ENCODE peak calls at places on chromosomes 7 and 10, in four cellular contexts. F, R, J and L are unnamed samples.

GRCh38 chr10:37125921-37126320 is 523 bp downstream of the ANKRD30A start:
- DNase-seq in R (no peak), J (no peak), F (no peak), L (no peak)

GRCh38 chr7:84248267-84248666 is 53.7 kb upstream of the SEMA3A start:
- DNase-seq in F (no peak), R (peak; percentile 9), J (no peak), L (no peak)

GRCh38 chr10:43689618-43689954 is 40.9 kb upstream of the ZNF32 start:
- DNase-seq in R (peak; percentile 60), J (peak; percentile 82), F (no peak), L (peak; percentile 86)

GRCh38 chr7:114082934-114083647 is 164.3 kb upstream of the PPP1R3A start:
- DNase-seq in J (peak; percentile 72), R (peak; percentile 4), F (peak; percentile 63), L (peak; percentile 72)

GRCh38 chr7:44161371-44161770 is 20.2 kb upstream of the MYL7 start:
- DNase-seq in J (no peak), R (no peak), F (no peak), L (no peak)

GRCh38 chr10:122054046-122055025 is 65.4 kb downstream of the TACC2 start:
- DNase-seq in J (peak; percentile 84), R (peak; percentile 37), F (peak; percentile 71), L (peak; percentile 15)

GRCh38 chr7:84092207-84092606 is 102.4 kb downstream of the SEMA3A start:
- DNase-seq in F (peak; percentile 56), J (no peak), R (no peak), L (no peak)

GRCh38 chr10:28722065-28722803 is 44.9 kb downstream of the BAMBI start:
- DNase-seq in R (peak; percentile 53), J (no peak), F (peak; percentile 36), L (peak; percentile 68)

GRCh38 chr7:142443614-142444013 is 185.8 kb upstream of the PRSS58 start:
- DNase-seq in J (no peak), F (peak; percentile 50), R (no peak), L (no peak)

GRCh38 chr10:86262671-86263165 is 103.9 kb downstream of the GRID1 start:
- DNase-seq in F (no peak), R (no peak), J (peak; percentile 49), L (no peak)

GRCh38 chr10:43234471-43235041 is 32.3 kb downstream of the RASGEF1A start:
- DNase-seq in R (no peak), J (peak; percentile 37), F (no peak), L (peak; percentile 56)

GRCh38 chr7:80312139-80312661 is 177.6 kb downstream of the GNAI1 start:
- DNase-seq in F (peak; percentile 97), R (peak; percentile 53), J (no peak), L (no peak)

GRCh38 chr10:49113741-49114141 is 1.6 kb downstream of the VSTM4 start:
- DNase-seq in J (no peak), F (no peak), R (peak; percentile 62), L (no peak)

GRCh38 chr7:77351539-77352004 is 64.6 kb downstream of the GSAP start:
- DNase-seq in R (peak; percentile 15), J (no peak), F (peak; percentile 30), L (peak; percentile 88)

GRCh38 chr10:54441286-54441685 is 359.7 kb downstream of the PCDH15 start:
- DNase-seq in J (no peak), R (no peak), F (no peak), L (no peak)

GRCh38 chr10:66627156-66627555 is 298.7 kb upstream of the LRRTM3 start:
- DNase-seq in J (no peak), F (no peak), R (no peak), L (no peak)

GRCh38 chr7:104207348-104207730 is 474 bp downstream of the ORC5 start:
- DNase-seq in J (no peak), F (peak; percentile 60), R (peak; percentile 7), L (no peak)

GRCh38 chr7:104208421-104208780 is 588 bp upstream of the ORC5 start:
- DNase-seq in F (no peak), R (no peak), J (no peak), L (no peak)

GRCh38 chr7:104209063-104209462 is 1.2 kb upstream of the ORC5 start:
- DNase-seq in F (no peak), R (no peak), J (no peak), L (no peak)

GRCh38 chr7:104206841-104207240 is 972 bp downstream of the ORC5 start:
- DNase-seq in J (no peak), F (peak; percentile 18), R (no peak), L (no peak)

DNA sequence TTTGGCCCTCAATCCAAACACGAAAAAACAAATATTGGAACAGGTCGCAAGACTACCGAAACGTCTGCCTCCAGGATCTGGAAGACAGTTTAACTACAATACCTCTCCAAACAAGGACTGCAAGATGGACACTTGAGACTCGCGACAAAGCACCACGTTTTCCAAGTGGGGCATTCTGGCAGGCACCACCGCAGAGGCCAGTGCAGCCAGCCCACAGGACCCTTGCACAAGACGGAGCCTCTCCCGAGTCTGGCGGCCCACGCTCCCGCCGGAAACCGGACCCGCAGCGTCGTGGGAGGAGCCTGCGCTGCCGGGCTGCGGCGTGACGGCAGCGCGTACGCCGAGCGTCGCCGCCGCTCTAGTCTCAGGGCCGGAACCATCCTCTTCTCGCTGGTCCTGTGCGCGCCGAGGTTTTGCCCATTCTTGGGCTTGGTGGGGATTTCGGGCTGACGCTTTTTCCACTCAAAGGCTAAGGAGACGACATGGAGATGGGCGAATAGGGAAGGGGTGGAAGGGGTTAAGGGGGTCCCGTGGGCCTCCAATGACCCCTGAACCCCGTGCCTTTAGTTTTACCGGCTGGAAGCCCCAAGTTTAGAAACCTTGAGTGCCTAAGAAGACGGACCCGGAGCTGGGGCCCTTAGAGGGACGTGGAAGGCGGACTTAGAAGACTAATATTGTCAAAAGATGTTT is at the start of gene ORC5:
- DNase-seq in J (peak; percentile 83), R (peak; percentile 74), F (peak; percentile 85), L (peak; percentile 95)
- TF ChIP-seq POLR2A in J (peak; percentile 74), R (peak; percentile 41), F (peak; percentile 95), L (no peak)

GRCh38 chr10:102420810-102421644 is at the start of gene FBXL15:
- DNase-seq in R (peak; percentile 99), F (peak; percentile 96), J (peak; percentile 99), L (peak; percentile 98)
- TF ChIP-seq CTCF in R (no peak), F (no peak), J (no peak), L (peak; percentile 17)

GRCh38 chr7:139695616-139696015 is 82.2 kb downstream of the HIPK2 start:
- DNase-seq in J (no peak), F (no peak), R (no peak), L (no peak)

GRCh38 chr7:139691253-139691781 is 86.5 kb downstream of the HIPK2 start:
- DNase-seq in F (no peak), J (no peak), R (peak; percentile 76), L (no peak)

GRCh38 chr7:139694389-139694676 is 83.5 kb downstream of the HIPK2 start:
- DNase-seq in J (no peak), F (no peak), R (no peak), L (no peak)

GRCh38 chr7:139692723-139693122 is 85.1 kb downstream of the HIPK2 start:
- DNase-seq in J (no peak), R (no peak), F (no peak), L (no peak)

DNA sequence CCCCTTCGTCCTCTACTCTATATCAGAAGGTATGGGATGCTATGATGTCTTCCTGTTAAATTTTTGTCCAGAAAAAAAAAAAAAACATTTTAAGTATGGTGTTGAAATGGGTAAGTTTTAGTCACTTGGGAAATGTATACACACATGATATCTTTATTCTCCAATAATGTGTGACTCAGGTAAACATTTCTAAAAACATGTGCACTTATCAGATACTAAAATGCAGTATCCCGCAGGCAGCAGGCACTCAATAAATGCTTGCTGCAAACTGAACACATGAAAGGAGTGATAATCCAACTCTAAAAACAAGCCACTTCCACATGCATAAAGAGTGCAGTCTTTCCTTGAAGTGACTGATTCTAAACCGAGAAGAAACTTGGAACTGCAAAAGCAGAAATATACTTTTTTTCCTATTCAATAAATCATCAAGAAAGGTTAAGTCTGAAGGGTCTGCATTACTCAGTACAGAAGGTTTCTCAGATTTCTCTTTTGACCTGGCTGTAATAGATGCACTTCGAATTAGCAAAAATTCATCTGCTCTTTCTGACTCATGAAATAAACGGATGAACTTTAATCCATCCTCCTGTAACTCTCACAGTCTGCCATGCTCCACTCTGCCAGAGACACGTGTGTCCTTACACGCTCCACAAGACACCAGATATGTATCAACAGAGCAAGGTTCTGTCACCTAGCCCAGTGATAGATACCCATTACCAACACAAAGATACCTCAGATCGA is 84.0 kb downstream of the HIPK2 start:
- DNase-seq in F (no peak), R (no peak), J (no peak), L (no peak)
- H3K4me1 ChIP-seq in F (no peaks in the 10 kb centered on the region), R (peaks cover 25% of the 10 kb centered on the region), J (no peaks in the 10 kb centered on the region), L (peaks cover 18% of the 10 kb centered on the region)

DNA sequence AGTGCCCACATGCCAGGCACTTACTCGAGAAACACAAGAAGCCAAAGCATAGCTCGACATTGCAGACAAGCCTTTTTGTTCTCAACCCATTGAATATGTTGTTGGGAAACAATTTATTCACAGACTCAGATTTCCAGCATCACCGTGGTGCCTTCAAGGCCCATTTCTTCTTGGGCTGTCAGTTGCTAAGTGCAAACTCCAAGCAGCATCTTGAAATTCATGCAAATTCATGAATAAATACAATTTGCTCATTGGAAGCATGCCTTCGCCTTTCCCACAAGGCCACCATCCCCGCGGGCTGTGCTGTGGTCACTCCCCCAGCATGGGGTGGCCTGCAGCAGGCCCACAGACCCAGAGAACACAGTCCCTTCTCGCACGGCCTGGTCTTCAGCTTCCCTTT is 109.7 kb downstream of the GFRA1 start:
- DNase-seq in J (no peak), F (no peak), R (no peak), L (no peak)
- TF ChIP-seq POLR2A in J (no peak), F (no peak), R (no peak), L (no peak)

DNA sequence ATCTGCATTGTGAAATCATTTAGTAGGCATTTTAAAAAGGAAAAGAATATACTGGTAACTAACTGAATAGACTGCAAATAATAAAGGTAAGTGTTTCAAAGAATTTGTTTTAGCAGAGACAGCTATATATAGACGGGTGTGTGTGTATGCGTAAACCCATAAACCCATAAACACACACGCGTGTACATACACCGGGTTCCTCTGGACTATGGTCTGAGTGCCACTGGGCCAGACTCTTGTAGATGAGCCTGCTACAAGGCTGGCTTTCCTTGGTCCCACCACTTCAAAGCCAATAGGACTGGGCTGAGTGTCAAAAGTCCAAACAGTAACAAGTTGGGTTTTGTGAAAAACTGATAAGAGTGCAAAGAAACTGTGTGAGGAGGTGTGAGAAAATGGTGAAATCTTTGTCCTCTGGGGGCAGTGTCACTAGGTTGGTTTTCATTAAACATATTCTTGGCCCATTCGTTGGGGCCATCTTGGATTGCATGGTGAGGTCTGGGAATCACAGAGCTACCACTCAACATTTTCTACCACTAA is 39.8 kb downstream of the GNA12 start:
- DNase-seq in R (no peak), J (no peak), F (no peak), L (peak; percentile 23)
- TF ChIP-seq CTCF in R (no peak), J (no peak), F (no peak), L (no peak)

GRCh38 chr10:50604049-50604640 is 19.6 kb downstream of the SGMS1 start:
- DNase-seq in J (no peak), F (no peak), R (peak; percentile 28), L (no peak)

GRCh38 chr10:50603151-50603850 is 20.5 kb downstream of the SGMS1 start:
- DNase-seq in R (no peak), J (no peak), F (no peak), L (no peak)

GRCh38 chr10:50604823-50605222 is 18.9 kb downstream of the SGMS1 start:
- DNase-seq in R (no peak), F (peak; percentile 78), J (no peak), L (no peak)

GRCh38 chr10:50607526-50607925 is 16.2 kb downstream of the SGMS1 start:
- DNase-seq in R (no peak), F (no peak), J (no peak), L (no peak)

GRCh38 chr10:50605280-50606270 is 18.2 kb downstream of the SGMS1 start:
- DNase-seq in F (peak; percentile 84), J (peak; percentile 81), R (peak; percentile 84), L (no peak)
- H3K4me1 ChIP-seq in F (peaks cover 33% of the 10 kb centered on the region), J (no peaks in the 10 kb centered on the region), R (peaks cover 76% of the 10 kb centered on the region), L (peaks cover 26% of the 10 kb centered on the region)